ENCODE peak calls at places on chromosomes 7 and 10, in four cellular contexts. S is neural progenitor cell; F is pons; Q is CD8-positive, alpha-beta T cell. D is an unnamed sample.

GRCh38 chr7:128359336-128359735 is 2.2 kb downstream of the PRRT4 start:
- DNase-seq in S (no peak), F (no peak), Q (no peak), D (peak; percentile 51)

GRCh38 chr7:38801786-38802185 is 107.2 kb downstream of the VPS41 start:
- DNase-seq in S (no peak), F (no peak), Q (no peak), D (no peak)

GRCh38 chr7:40885503-40885902 is 750.7 kb downstream of the SUGCT start:
- DNase-seq in S (no peak), F (no peak), Q (no peak), D (no peak)

GRCh38 chr7:95472521-95473160 is 13.1 kb upstream of the ASB4 start:
- DNase-seq in S (peak; percentile 19), F (no peak), Q (no peak), D (no peak)

GRCh38 chr7:2870471-2870941 is 26.4 kb upstream of the GNA12 start:
- DNase-seq in S (peak; percentile 31), F (peak; percentile 31), Q (peak; percentile 41), D (peak; percentile 82)

GRCh38 chr7:55145606-55146005 is 126.8 kb downstream of the EGFR start:
- DNase-seq in S (no peak), F (no peak), Q (no peak), D (no peak)

GRCh38 chr10:48782321-48782720 is 97.6 kb downstream of the WDFY4 start:
- DNase-seq in S (no peak), F (no peak), Q (no peak), D (no peak)

GRCh38 chr10:26642896-26643653 is 54.4 kb upstream of the PDSS1 start:
- DNase-seq in S (no peak), F (no peak), Q (no peak), D (peak; percentile 67)

GRCh38 chr7:10315881-10316280 is 657.8 kb upstream of the PHF14 start:
- DNase-seq in S (no peak), F (no peak), Q (no peak), D (no peak)

GRCh38 chr7:45050198-45050597 is 38.6 kb downstream of the NACAD start:
- DNase-seq in S (no peak), F (no peak), Q (no peak), D (no peak)

GRCh38 chr7:149209518-149210269 is 14.3 kb downstream of the ZNF282 start:
- DNase-seq in S (peak; percentile 72), F (peak; percentile 37), Q (peak; percentile 62), D (peak; percentile 94)

GRCh38 chr7:151330181-151330580 is 11.4 kb upstream of the NUB1 start:
- DNase-seq in S (no peak), F (no peak), Q (no peak), D (no peak)

GRCh38 chr10:122331615-122332446 is 42.7 kb upstream of the PLEKHA1 start:
- DNase-seq in S (no peak), F (peak; percentile 97), Q (no peak), D (no peak)

GRCh38 chr7:44538798-44539668 is 2.1 kb downstream of the NPC1L1 start:
- DNase-seq in S (no peak), F (no peak), Q (no peak), D (no peak)

GRCh38 chr10:116811691-116812090 is 37.6 kb upstream of the ENO4 start:
- DNase-seq in S (no peak), F (no peak), Q (no peak), D (no peak)

GRCh38 chr7:72919256-72919775 is 5.6 kb upstream of the POM121 start:
- DNase-seq in S (no peak), F (no peak), Q (no peak), D (no peak)

GRCh38 chr10:60964257-60965235 is 20.6 kb upstream of the RHOBTB1 start:
- DNase-seq in S (peak; percentile 72), F (peak; percentile 96), Q (peak; percentile 22), D (peak; percentile 24)

GRCh38 chr7:122675621-122676020 is 23.3 kb downstream of the RNF133 start:
- DNase-seq in S (no peak), F (no peak), Q (no peak), D (no peak)

GRCh38 chr7:128351296-128352123 is 7.8 kb upstream of the RBM28 start:
- DNase-seq in S (no peak), F (no peak), Q (no peak), D (peak; percentile 69)

GRCh38 chr7:520503-521161 is 986 bp upstream of the PDGFA start:
- DNase-seq in S (peak; percentile 80), F (no peak), Q (no peak), D (peak; percentile 87)

GRCh38 chr10:47412869-47413268 is 28.8 kb upstream of the ZNF488 start:
- DNase-seq in S (no peak), F (no peak), Q (no peak), D (no peak)

GRCh38 chr7:102106625-102107024 is 180.0 kb upstream of the SH2B2 start:
- DNase-seq in S (no peak), F (no peak), Q (no peak), D (no peak)

GRCh38 chr10:5552376-5553321 is 27.9 kb downstream of the CALML3 start:
- DNase-seq in S (no peak), F (no peak), Q (no peak), D (no peak)

GRCh38 chr10:17647316-17647715 is 3.4 kb downstream of the STAM start:
- DNase-seq in S (no peak), F (peak; percentile 59), Q (no peak), D (no peak)

GRCh38 chr10:116226766-116227165 is 46.2 kb downstream of the GFRA1 start:
- DNase-seq in S (no peak), F (no peak), Q (no peak), D (no peak)

GRCh38 chr10:131928248-131929095 is 27.7 kb downstream of the PPP2R2D start:
- DNase-seq in S (no peak), F (no peak), Q (peak; percentile 45), D (no peak)

D was measured in H7.